ENCODE peak calls at places on chromosomes 7 and 10, in six cellular contexts. One of them, this sample, is unnamed.

GRCh38 chr7:104328970-104329825 is 795 bp downstream of the LHFPL3 start:
- DNase-seq in HCT116: no peak
- DNase-seq in GM12878: no peak
- DNase-seq in SK-N-SH: peak
- DNase-seq in H1: no peak
- DNase-seq in HepG2: no peak
- DNase-seq in this sample: no peak

GRCh38 chr10:7475046-7475860 is 64.4 kb upstream of the SFMBT2 start:
- DNase-seq in HCT116: no peak
- DNase-seq in GM12878: no peak
- DNase-seq in SK-N-SH: peak
- DNase-seq in H1: no peak
- DNase-seq in HepG2: no peak
- DNase-seq in this sample: no peak

GRCh38 chr7:2637505-2638223 is 5.9 kb downstream of the TTYH3 start:
- DNase-seq in HCT116: no peak
- DNase-seq in GM12878: peak
- DNase-seq in SK-N-SH: peak
- DNase-seq in H1: no peak
- DNase-seq in HepG2: peak
- DNase-seq in this sample: no peak

GRCh38 chr7:115040526-115040925 is 118.6 kb downstream of the MDFIC start:
- DNase-seq in HCT116: no peak
- DNase-seq in GM12878: no peak
- DNase-seq in SK-N-SH: no peak
- DNase-seq in H1: no peak
- DNase-seq in HepG2: no peak
- DNase-seq in this sample: no peak

GRCh38 chr10:119817991-119818888 is 54.4 kb downstream of the MCMBP start:
- DNase-seq in HCT116: no peak
- DNase-seq in GM12878: no peak
- DNase-seq in SK-N-SH: peak
- DNase-seq in H1: peak
- DNase-seq in HepG2: no peak
- DNase-seq in this sample: no peak

GRCh38 chr7:5997210-5997808 is 11.5 kb downstream of the PMS2 start:
- DNase-seq in HCT116: no peak
- DNase-seq in GM12878: no peak
- DNase-seq in SK-N-SH: peak
- DNase-seq in H1: no peak
- DNase-seq in HepG2: peak
- DNase-seq in this sample: peak

GRCh38 chr7:7857143-7857583 is 111.4 kb upstream of the GLCCI1 start:
- DNase-seq in HCT116: no peak
- DNase-seq in GM12878: no peak
- DNase-seq in SK-N-SH: no peak
- DNase-seq in H1: no peak
- DNase-seq in HepG2: no peak
- DNase-seq in this sample: no peak

GRCh38 chr10:110355181-110355831 is 50.6 kb upstream of the SMNDC1 start:
- DNase-seq in HCT116: no peak
- DNase-seq in GM12878: peak
- DNase-seq in SK-N-SH: no peak
- DNase-seq in H1: no peak
- DNase-seq in HepG2: no peak
- DNase-seq in this sample: no peak

GRCh38 chr7:95871078-95871848 is 98.9 kb downstream of the DYNC1I1 start:
- DNase-seq in HCT116: peak
- DNase-seq in GM12878: no peak
- DNase-seq in SK-N-SH: peak
- DNase-seq in H1: no peak
- DNase-seq in HepG2: peak
- DNase-seq in this sample: no peak

GRCh38 chr7:102024769-102025391 is 207.5 kb downstream of the CUX1 start:
- DNase-seq in HCT116: no peak
- DNase-seq in GM12878: no peak
- DNase-seq in SK-N-SH: no peak
- DNase-seq in H1: no peak
- DNase-seq in HepG2: peak
- DNase-seq in this sample: no peak

GRCh38 chr7:139035588-139036353 is at the start of gene ZC3HAV1L:
- DNase-seq in HCT116: peak
- DNase-seq in GM12878: no peak
- DNase-seq in SK-N-SH: peak
- DNase-seq in H1: no peak
- DNase-seq in HepG2: peak
- DNase-seq in this sample: peak
- TF ChIP-seq JUND in HCT116: no peak
- TF ChIP-seq JUND in GM12878: no peak
- TF ChIP-seq JUND in SK-N-SH: no peak
- TF ChIP-seq JUND in H1: no peak
- TF ChIP-seq JUND in HepG2: no peak
- TF ChIP-seq JUND in this sample: no peak

GRCh38 chr7:29239638-29240037 is 45.1 kb downstream of the CHN2 start:
- DNase-seq in HCT116: no peak
- DNase-seq in GM12878: no peak
- DNase-seq in SK-N-SH: no peak
- DNase-seq in H1: peak
- DNase-seq in HepG2: no peak
- DNase-seq in this sample: no peak
- TF ChIP-seq JUND in HCT116: no peak
- TF ChIP-seq JUND in GM12878: no peak
- TF ChIP-seq JUND in SK-N-SH: no peak
- TF ChIP-seq JUND in H1: no peak
- TF ChIP-seq JUND in HepG2: no peak
- TF ChIP-seq JUND in this sample: no peak

DNA sequence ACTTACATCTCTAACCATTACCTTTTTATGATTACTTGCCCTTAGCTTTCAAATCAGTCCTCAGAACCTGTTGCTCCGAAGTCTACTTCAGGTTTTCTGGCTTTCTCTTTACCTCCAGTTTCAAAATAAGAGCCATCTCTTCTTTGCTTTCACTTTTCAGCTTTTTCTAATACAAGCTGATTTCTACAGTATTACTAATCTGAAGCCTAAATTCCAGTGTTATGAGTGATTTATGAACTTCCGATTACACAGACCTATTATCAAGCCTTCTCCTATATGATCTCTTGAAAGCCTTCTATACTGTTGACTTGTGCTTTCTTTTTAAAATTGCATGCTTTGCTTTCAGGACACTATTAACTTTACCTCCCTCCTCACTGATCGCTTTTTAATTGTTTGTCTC is 1307.8 kb upstream of the CELF2 start:
- DNase-seq in HCT116: no peak
- DNase-seq in GM12878: no peak
- DNase-seq in SK-N-SH: no peak
- DNase-seq in H1: no peak
- DNase-seq in HepG2: no peak
- DNase-seq in this sample: no peak
- TF ChIP-seq JUND in HCT116: no peak
- TF ChIP-seq JUND in GM12878: no peak
- TF ChIP-seq JUND in SK-N-SH: no peak
- TF ChIP-seq JUND in H1: no peak
- TF ChIP-seq JUND in HepG2: no peak
- TF ChIP-seq JUND in this sample: no peak

DNA sequence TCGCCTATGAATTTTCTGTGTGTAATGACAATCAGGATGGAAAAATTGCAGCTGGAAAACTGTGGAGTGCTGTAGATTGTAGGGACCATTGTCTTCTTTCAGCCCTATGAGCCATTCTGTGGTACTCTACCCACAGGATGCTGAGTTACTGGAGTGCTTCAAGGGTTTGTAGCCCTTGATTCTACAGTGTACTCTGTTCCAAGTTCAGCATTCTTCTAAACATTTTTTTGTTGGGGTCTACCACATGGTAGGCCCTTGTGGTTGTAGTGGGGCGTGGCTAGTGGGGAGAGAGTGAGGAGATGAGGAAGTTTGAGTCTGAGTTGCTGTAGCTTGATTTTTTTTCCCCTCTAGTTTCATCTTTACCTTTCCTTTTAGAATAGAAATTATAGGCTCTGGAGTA is 33.5 kb downstream of the REEP3 start:
- DNase-seq in HCT116: peak
- DNase-seq in GM12878: peak
- DNase-seq in SK-N-SH: no peak
- DNase-seq in H1: no peak
- DNase-seq in HepG2: no peak
- DNase-seq in this sample: no peak
- TF ChIP-seq JUND in HCT116: no peak
- TF ChIP-seq JUND in GM12878: no peak
- TF ChIP-seq JUND in SK-N-SH: no peak
- TF ChIP-seq JUND in H1: no peak
- TF ChIP-seq JUND in HepG2: no peak
- TF ChIP-seq JUND in this sample: no peak

GRCh38 chr10:21740989-21741388 is 207.0 kb downstream of the MLLT10 start:
- DNase-seq in HCT116: no peak
- DNase-seq in GM12878: no peak
- DNase-seq in SK-N-SH: no peak
- DNase-seq in H1: no peak
- DNase-seq in HepG2: no peak
- DNase-seq in this sample: no peak

GRCh38 chr10:21746118-21746517 is 212.1 kb downstream of the MLLT10 start:
- DNase-seq in HCT116: no peak
- DNase-seq in GM12878: no peak
- DNase-seq in SK-N-SH: no peak
- DNase-seq in H1: no peak
- DNase-seq in HepG2: no peak
- DNase-seq in this sample: no peak

GRCh38 chr10:21747809-21748208 is 213.8 kb downstream of the MLLT10 start:
- DNase-seq in HCT116: no peak
- DNase-seq in GM12878: no peak
- DNase-seq in SK-N-SH: no peak
- DNase-seq in H1: no peak
- DNase-seq in HepG2: no peak
- DNase-seq in this sample: no peak

GRCh38 chr10:21742740-21743412 is 208.8 kb downstream of the MLLT10 start:
- DNase-seq in HCT116: no peak
- DNase-seq in GM12878: no peak
- DNase-seq in SK-N-SH: no peak
- DNase-seq in H1: no peak
- DNase-seq in HepG2: no peak
- DNase-seq in this sample: peak

GRCh38 chr10:21744223-21744622 is 210.2 kb downstream of the MLLT10 start:
- DNase-seq in HCT116: no peak
- DNase-seq in GM12878: no peak
- DNase-seq in SK-N-SH: no peak
- DNase-seq in H1: no peak
- DNase-seq in HepG2: no peak
- DNase-seq in this sample: no peak
- TF ChIP-seq JUND in HCT116: no peak
- TF ChIP-seq JUND in GM12878: no peak
- TF ChIP-seq JUND in SK-N-SH: no peak
- TF ChIP-seq JUND in H1: no peak
- TF ChIP-seq JUND in HepG2: no peak
- TF ChIP-seq JUND in this sample: no peak

GRCh38 chr10:19946791-19947190 is 130.6 kb downstream of the PLXDC2 start:
- DNase-seq in HCT116: no peak
- DNase-seq in GM12878: no peak
- DNase-seq in SK-N-SH: no peak
- DNase-seq in H1: no peak
- DNase-seq in HepG2: no peak
- DNase-seq in this sample: no peak
- TF ChIP-seq JUND in HCT116: no peak
- TF ChIP-seq JUND in GM12878: no peak
- TF ChIP-seq JUND in SK-N-SH: no peak
- TF ChIP-seq JUND in H1: no peak
- TF ChIP-seq JUND in HepG2: no peak
- TF ChIP-seq JUND in this sample: no peak

GRCh38 chr10:60816624-60817023 is 38.3 kb downstream of the CDK1 start:
- DNase-seq in HCT116: peak
- DNase-seq in GM12878: peak
- DNase-seq in SK-N-SH: peak
- DNase-seq in H1: no peak
- DNase-seq in HepG2: peak
- DNase-seq in this sample: peak

GRCh38 chr10:60820093-60820769 is 42.0 kb downstream of the CDK1 start:
- DNase-seq in HCT116: no peak
- DNase-seq in GM12878: peak
- DNase-seq in SK-N-SH: no peak
- DNase-seq in H1: no peak
- DNase-seq in HepG2: no peak
- DNase-seq in this sample: peak

GRCh38 chr10:60819271-60819670 is 41.0 kb downstream of the CDK1 start:
- DNase-seq in HCT116: no peak
- DNase-seq in GM12878: no peak
- DNase-seq in SK-N-SH: no peak
- DNase-seq in H1: no peak
- DNase-seq in HepG2: no peak
- DNase-seq in this sample: no peak

GRCh38 chr10:60818134-60818770 is 40.0 kb downstream of the CDK1 start:
- DNase-seq in HCT116: no peak
- DNase-seq in GM12878: no peak
- DNase-seq in SK-N-SH: no peak
- DNase-seq in H1: no peak
- DNase-seq in HepG2: no peak
- DNase-seq in this sample: no peak

DNA sequence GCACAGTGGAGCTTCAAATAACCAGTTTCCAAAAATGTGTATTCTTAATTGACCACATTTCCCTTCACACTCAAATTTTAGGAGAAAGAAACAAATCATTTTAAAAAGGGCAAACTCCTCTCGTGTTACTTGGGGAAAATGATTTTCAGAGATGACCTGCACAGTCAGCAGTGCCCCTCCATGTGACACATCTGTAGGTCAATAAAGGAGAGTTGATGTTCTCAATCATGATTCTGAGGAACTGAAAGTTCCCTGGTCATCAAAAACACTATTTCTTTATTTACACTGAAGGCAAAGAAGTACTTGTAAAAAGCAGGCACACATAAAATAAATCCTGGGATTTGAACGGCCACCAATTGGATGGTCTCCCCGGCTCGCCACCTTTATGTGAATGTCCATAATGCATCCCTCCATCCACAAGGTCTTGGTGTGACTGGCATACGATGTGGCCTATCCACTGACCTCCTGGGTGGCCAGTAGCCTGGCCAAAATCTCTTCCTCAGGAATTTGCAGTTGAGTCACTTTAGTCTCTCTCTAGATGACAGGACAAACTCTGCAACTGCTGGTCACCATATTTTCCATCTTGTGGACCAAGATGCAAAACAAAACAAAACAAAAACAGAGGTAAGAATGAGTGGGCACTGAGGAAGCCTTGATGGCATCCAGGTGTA is 39.0 kb downstream of the CDK1 start:
- DNase-seq in HCT116: no peak
- DNase-seq in GM12878: no peak
- DNase-seq in SK-N-SH: no peak
- DNase-seq in H1: no peak
- DNase-seq in HepG2: no peak
- DNase-seq in this sample: no peak
- TF ChIP-seq JUND in HCT116: no peak
- TF ChIP-seq JUND in GM12878: no peak
- TF ChIP-seq JUND in SK-N-SH: no peak
- TF ChIP-seq JUND in H1: no peak
- TF ChIP-seq JUND in HepG2: no peak
- TF ChIP-seq JUND in this sample: no peak

GRCh38 chr7:26458751-26459150 is 167.1 kb downstream of the SNX10 start:
- DNase-seq in HCT116: no peak
- DNase-seq in GM12878: no peak
- DNase-seq in SK-N-SH: no peak
- DNase-seq in H1: no peak
- DNase-seq in HepG2: no peak
- DNase-seq in this sample: no peak
- TF ChIP-seq JUND in HCT116: no peak
- TF ChIP-seq JUND in GM12878: no peak
- TF ChIP-seq JUND in SK-N-SH: no peak
- TF ChIP-seq JUND in H1: no peak
- TF ChIP-seq JUND in HepG2: no peak
- TF ChIP-seq JUND in this sample: no peak

This sample was measured in T47D.